ENCODE peak calls at places on chromosomes 16 and 17, in five cellular contexts. W is GM23338, E is K562, K is HCT116, D is hepatocyte. O is an unnamed sample.

GRCh38 chr17:42809250-42809649 is 10.6 kb downstream of the CNTD1 start:
- DNase-seq in W (no peak), D (no peak), E (no peak), K (no peak), O (no peak)

GRCh38 chr16:11089504-11090124 is 145.2 kb downstream of the CLEC16A start:
- DNase-seq in K (no peak), E (no peak), D (peak), W (no peak), O (no peak)

GRCh38 chr17:39757931-39758873 is 20.5 kb downstream of the GRB7 start:
- DNase-seq in W (no peak), E (no peak), K (no peak), D (no peak), O (peak)

GRCh38 chr17:43171761-43172487 is 910 bp downstream of the NBR1 start:
- DNase-seq in E (no peak), D (peak), W (peak), K (peak), O (peak)

GRCh38 chr16:9275816-9276354 is 184.4 kb downstream of the HAPSTR1 start:
- DNase-seq in E (no peak), K (no peak), W (no peak), D (no peak), O (no peak)

GRCh38 chr17:42421479-42422332 is 1.4 kb downstream of the CAVIN1 start:
- DNase-seq in D (peak), E (peak), K (no peak), W (peak), O (no peak)

GRCh38 chr17:55238931-55239297 is 25.8 kb upstream of the HLF start:
- DNase-seq in K (no peak), E (peak), D (peak), W (peak), O (peak)

GRCh38 chr16:50653633-50654524 is 27.2 kb downstream of the SNX20 start:
- DNase-seq in W (no peak), K (no peak), D (no peak), E (no peak), O (no peak)

GRCh38 chr16:53090591-53091507 is 36.1 kb downstream of the CHD9 start:
- DNase-seq in E (no peak), K (no peak), W (no peak), D (peak), O (no peak)

GRCh38 chr16:83353241-83353640 is 454.5 kb upstream of the HSBP1 start:
- DNase-seq in W (no peak), E (no peak), K (no peak), D (no peak), O (no peak)

GRCh38 chr16:83561876-83562275 is 245.9 kb upstream of the HSBP1 start:
- DNase-seq in D (peak), K (no peak), E (no peak), W (peak), O (peak)

GRCh38 chr17:8187517-8188407 is 2.2 kb downstream of the BORCS6 start:
- DNase-seq in E (peak), K (peak), D (peak), W (peak), O (peak)

DNA sequence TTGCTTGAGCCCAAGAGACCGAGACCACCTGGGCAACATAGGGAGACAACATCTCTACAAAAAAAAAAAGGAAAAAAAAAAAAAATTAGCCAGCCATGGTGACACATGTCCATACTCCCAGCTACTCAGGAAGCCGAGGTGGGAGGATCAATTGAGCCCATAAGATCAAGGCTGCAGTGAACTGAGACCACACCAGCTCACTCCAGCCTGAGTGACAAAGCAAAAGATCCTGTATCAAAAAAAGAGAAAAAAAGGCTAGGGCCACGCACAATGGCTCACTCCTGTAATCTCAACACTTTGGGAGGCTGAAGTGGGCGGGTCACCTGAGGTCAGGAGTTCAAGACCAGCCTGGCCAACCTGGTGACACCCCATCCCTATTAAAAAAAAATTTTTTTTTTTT is 13.8 kb downstream of the SUMO2 start:
- DNase-seq in D (no peak), K (no peak), W (no peak), E (no peak), O (no peak)
- TF ChIP-seq CTCF in D (no peak), K (no peak), W (no peak), E (no peak), O (no peak)

DNA sequence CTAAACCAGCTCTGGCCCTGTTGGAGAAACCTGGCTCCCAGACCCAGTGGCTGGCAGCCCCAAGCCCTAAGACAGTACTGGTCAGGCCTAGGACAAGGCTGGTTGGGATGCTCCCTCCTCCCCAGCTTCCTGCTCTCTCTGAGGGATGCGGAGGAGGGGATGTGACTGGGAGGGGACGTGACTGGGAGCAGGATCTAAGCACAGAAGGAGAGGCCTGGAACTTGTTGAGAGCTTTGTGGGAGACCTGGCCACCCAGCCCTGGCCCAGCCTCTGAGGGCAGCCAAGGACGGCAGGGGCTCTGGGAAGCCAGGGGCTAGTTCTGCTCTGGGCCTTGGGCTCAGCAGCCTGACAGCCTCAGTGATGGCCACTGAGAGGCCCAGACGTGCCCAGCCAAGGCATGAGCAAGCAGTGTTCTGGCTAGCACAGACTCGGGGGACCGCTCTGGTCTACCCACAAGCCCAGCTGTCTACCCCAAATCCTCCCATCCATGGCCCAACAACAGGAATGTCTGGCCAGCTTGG is 22.8 kb downstream of the ATP6V0D1 start:
- DNase-seq in W (no peak), E (no peak), K (no peak), D (no peak), O (no peak)
- H2AFZ ChIP-seq in W (no peak), E (no peak), K (no peak), D (no peak), O (no peak)

GRCh38 chr16:73217654-73218053 is 169.7 kb upstream of the ZFHX3 start:
- DNase-seq in K (no peak), W (peak), D (no peak), E (no peak), O (no peak)
- TF ChIP-seq CTCF in K (no peak), W (peak), D (peak), E (peak), O (no peak)

GRCh38 chr16:2778692-2778958 is 1.5 kb upstream of the ELOB start:
- DNase-seq in K (no peak), E (no peak), D (no peak), W (no peak), O (no peak)

GRCh38 chr16:2779151-2779920 is 2.3 kb upstream of the ELOB start:
- DNase-seq in E (no peak), W (no peak), D (no peak), K (no peak), O (no peak)

GRCh38 chr16:2775765-2776499 is 1.1 kb downstream of the ELOB start:
- DNase-seq in D (no peak), K (no peak), W (no peak), E (no peak), O (no peak)

GRCh38 chr16:2776500-2777139 is 460 bp downstream of the ELOB start:
- DNase-seq in W (peak), D (peak), E (peak), K (no peak), O (no peak)

DNA sequence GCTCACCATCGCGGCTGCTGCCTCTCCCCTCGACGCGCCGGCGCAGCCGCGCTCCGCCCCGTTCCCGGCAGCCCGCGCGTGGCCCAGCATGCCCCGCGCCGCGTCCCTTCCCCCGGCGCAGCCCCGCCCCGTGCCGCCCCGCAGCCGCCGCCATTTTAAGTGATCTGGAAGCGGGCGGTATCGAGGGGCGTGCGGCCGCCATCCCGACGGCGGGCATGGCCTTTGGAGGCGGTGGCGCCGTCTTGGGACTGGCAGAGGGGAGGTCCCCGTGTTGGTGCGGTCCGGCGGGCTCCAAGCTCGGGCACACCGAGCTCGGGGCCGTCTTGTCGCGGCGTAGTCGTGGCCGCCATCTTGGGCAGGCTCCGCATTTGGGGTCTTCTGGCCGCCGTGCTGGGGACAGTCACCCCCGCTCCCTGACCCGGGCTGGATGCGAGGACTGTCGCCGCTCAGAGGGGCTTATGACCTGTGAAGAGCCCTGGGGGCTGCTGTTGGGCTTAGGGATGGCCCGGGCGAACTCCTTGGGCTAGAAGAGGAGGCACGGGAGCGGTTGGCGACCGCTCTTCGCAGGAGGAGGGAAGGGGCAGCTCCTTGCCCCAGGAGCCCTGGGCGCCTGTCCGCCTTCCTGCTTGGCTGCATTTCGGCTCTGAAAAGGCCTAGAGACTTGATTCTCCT is at the start of gene ELOB:
- DNase-seq in K (peak), D (peak), E (peak), W (peak), O (peak)
- H2AFZ ChIP-seq in K (no peak), D (peak), E (peak), W (peak), O (peak)